ENCODE peak calls at places on chromosomes 16 and 17, in five cellular contexts. I is IMR-90, O is astrocyte, G is right atrium auricular region, D is AG09309. F is an unnamed sample.

GRCh38 chr17:10618202-10618635 is 38.9 kb downstream of the MYH3 start:
- DNase-seq in G (peak), I (peak), D (peak), O (peak), F (peak)

GRCh38 chr16:17944345-17944744 is 392.2 kb downstream of the NPIPA8 start:
- DNase-seq in D (no peak), I (no peak), G (no peak), O (no peak), F (no peak)

GRCh38 chr16:24822974-24823373 is 22.8 kb upstream of the SLC5A11 start:
- DNase-seq in I (no peak), O (no peak), G (no peak), D (no peak), F (no peak)

GRCh38 chr17:55312852-55313251 is 48.1 kb downstream of the HLF start:
- DNase-seq in G (no peak), I (no peak), D (no peak), O (no peak), F (no peak)

GRCh38 chr16:88539652-88540345 is 30.4 kb upstream of the ZC3H18 start:
- DNase-seq in G (no peak), O (no peak), D (no peak), I (no peak), F (no peak)

GRCh38 chr17:44901323-44901965 is 2.2 kb upstream of the EFTUD2 start:
- DNase-seq in O (peak), G (no peak), D (peak), I (peak), F (peak)

GRCh38 chr17:4895676-4896331 is 3.5 kb upstream of the C17orf107 start:
- DNase-seq in G (no peak), O (no peak), D (no peak), I (no peak), F (no peak)

GRCh38 chr17:45273551-45273957 is 11.7 kb upstream of the SPATA32 start:
- DNase-seq in I (no peak), D (no peak), O (peak), G (no peak), F (no peak)

GRCh38 chr16:81806696-81807095 is 27.6 kb downstream of the PLCG2 start:
- DNase-seq in G (no peak), O (no peak), I (no peak), D (no peak), F (no peak)
- H3K4me3 ChIP-seq in G (no peak), O (no peak), I (no peak), D (no peak), F (no peak)

GRCh38 chr16:75250089-75250808 is 1.2 kb downstream of the BCAR1 start:
- DNase-seq in I (no peak), G (no peak), D (no peak), O (no peak), F (no peak)

GRCh38 chr16:75250809-75251279 is 580 bp downstream of the BCAR1 start:
- DNase-seq in O (no peak), I (no peak), G (no peak), D (no peak), F (no peak)

GRCh38 chr16:75252049-75252864 is 833 bp upstream of the BCAR1 start:
- DNase-seq in G (no peak), D (no peak), O (no peak), I (no peak), F (no peak)

GRCh38 chr16:75252946-75253911 is 1.8 kb upstream of the BCAR1 start:
- DNase-seq in I (peak), O (peak), G (no peak), D (no peak), F (peak)

GRCh38 chr16:75251280-75252048 is at the start of gene BCAR1:
- DNase-seq in D (peak), G (peak), O (peak), I (peak), F (peak)
- TF ChIP-seq CTCF in D (no peak), G (peak), O (no peak), I (no peak), F (no peak)

DNA sequence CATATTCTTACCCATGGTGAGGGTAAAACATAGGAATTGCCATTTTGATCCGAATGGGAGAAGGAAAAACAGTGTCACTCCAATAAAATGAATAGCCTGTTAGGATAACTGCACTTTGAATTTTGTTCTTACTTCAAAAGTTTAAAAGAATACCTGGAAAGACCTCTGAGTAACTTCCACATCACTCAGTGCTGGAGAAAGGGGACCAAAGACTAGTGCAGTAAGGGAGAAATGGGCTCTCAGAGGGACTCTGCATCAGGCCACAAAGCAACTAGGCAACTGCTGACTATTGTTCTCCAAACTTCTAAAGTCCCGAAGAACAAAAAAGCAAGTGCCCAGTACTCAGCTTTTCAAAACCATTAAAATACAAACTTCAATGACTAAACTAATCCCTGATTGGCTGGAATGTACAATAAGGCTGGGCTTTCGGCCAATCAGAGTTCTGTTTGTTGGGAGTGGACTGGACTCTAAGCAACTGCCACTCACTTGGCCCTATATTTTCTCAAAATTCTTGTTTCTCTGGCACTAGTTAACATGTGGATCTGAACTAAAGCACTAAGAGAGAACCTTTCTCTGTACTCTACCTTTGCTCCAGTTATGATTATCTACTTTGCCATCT is 6.2 kb downstream of the DNAJC7 start:
- DNase-seq in G (no peak), I (peak), O (no peak), D (no peak), F (no peak)
- H3K4me3 ChIP-seq in G (no peak), I (no peak), O (no peak), D (no peak), F (no peak)

GRCh38 chr17:76146053-76146875 is 5.2 kb upstream of the FOXJ1 start:
- DNase-seq in I (peak), D (no peak), G (no peak), O (no peak), F (no peak)
- TF ChIP-seq CTCF in I (no peak), D (no peak), G (no peak), O (no peak), F (no peak)